ENCODE peak calls at places on chromosome 21, in five cellular contexts. One of them, this sample, is unnamed. For H3K4me1 and H3K27me3, the result is how much of the 10 kb centered on the place peaks cover.

GRCh38 chr21:26405735-26406361 is 167.2 kb downstream of the CYYR1 start:
- DNase-seq in adrenal gland: peak
- DNase-seq in H9: peak
- DNase-seq in fibroblast of lung: peak
- DNase-seq in uterus: no peak
- DNase-seq in this sample: peak

GRCh38 chr21:46092026-46092764 is 5.7 kb upstream of the COL6A2 start:
- DNase-seq in fibroblast of lung: peak
- DNase-seq in H9: no peak
- DNase-seq in adrenal gland: peak
- DNase-seq in uterus: peak
- DNase-seq in this sample: no peak

GRCh38 chr21:44521928-44522752 is 17.9 kb downstream of the KRTAP10-1 start:
- DNase-seq in uterus: peak
- DNase-seq in adrenal gland: no peak
- DNase-seq in H9: peak
- DNase-seq in fibroblast of lung: no peak
- DNase-seq in this sample: peak

GRCh38 chr21:17732306-17732705 is 86.8 kb downstream of the C21orf91 start:
- DNase-seq in uterus: no peak
- DNase-seq in adrenal gland: no peak
- DNase-seq in fibroblast of lung: peak
- DNase-seq in H9: no peak
- DNase-seq in this sample: peak

GRCh38 chr21:44914176-44914874 is 6.4 kb downstream of the ITGB2 start:
- DNase-seq in uterus: no peak
- DNase-seq in H9: no peak
- DNase-seq in adrenal gland: no peak
- DNase-seq in fibroblast of lung: no peak
- DNase-seq in this sample: no peak

GRCh38 chr21:43942201-43942600 is 69.9 kb upstream of the TRAPPC10 start:
- DNase-seq in uterus: no peak
- DNase-seq in H9: no peak
- DNase-seq in adrenal gland: no peak
- DNase-seq in fibroblast of lung: no peak
- DNase-seq in this sample: no peak

GRCh38 chr21:45572231-45572630 is 30.0 kb upstream of the SLC19A1 start:
- DNase-seq in H9: peak
- DNase-seq in fibroblast of lung: no peak
- DNase-seq in adrenal gland: peak
- DNase-seq in uterus: no peak
- DNase-seq in this sample: no peak

GRCh38 chr21:31335957-31336738 is 7.9 kb downstream of the TIAM1 start:
- DNase-seq in uterus: no peak
- DNase-seq in fibroblast of lung: peak
- DNase-seq in adrenal gland: no peak
- DNase-seq in H9: no peak
- DNase-seq in this sample: no peak

GRCh38 chr21:44952116-44952928 is 12.5 kb downstream of the SLX9 start:
- DNase-seq in adrenal gland: no peak
- DNase-seq in uterus: no peak
- DNase-seq in H9: no peak
- DNase-seq in fibroblast of lung: no peak
- DNase-seq in this sample: no peak

DNA sequence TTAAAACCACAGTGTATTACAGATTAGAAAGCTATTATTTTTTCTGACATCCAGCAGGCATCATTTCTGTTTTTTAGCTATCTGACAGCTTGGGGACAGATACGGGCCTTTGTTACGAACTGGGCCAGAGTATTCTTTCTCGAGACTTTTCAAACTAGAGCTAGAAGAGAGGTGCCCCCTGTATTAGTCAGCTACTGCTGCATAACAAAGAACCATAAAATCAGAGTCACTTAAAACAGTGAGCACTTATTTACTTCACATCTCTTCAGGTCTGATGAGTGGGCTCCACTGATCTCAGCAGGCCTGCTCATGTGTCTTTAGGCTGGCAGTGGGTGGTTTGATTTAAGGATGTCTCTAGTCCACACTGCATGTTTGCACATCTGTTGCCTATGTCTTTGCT is 67.8 kb downstream of the BACH1 start:
- DNase-seq in H9: no peak
- DNase-seq in fibroblast of lung: no peak
- DNase-seq in uterus: no peak
- DNase-seq in adrenal gland: no peak
- DNase-seq in this sample: no peak
- H3K4me1 ChIP-seq in H9: under half
- H3K4me1 ChIP-seq in fibroblast of lung: under half
- H3K4me1 ChIP-seq in uterus: under half
- H3K4me1 ChIP-seq in adrenal gland: under half
- H3K4me1 ChIP-seq in this sample: under half

GRCh38 chr21:34909492-34910292 is 139.4 kb downstream of the RUNX1 start:
- DNase-seq in adrenal gland: no peak
- DNase-seq in H9: no peak
- DNase-seq in uterus: no peak
- DNase-seq in fibroblast of lung: peak
- DNase-seq in this sample: no peak
- H3K27me3 ChIP-seq in adrenal gland: under half
- H3K27me3 ChIP-seq in H9: under half
- H3K27me3 ChIP-seq in uterus: under half
- H3K27me3 ChIP-seq in fibroblast of lung: under half
- H3K27me3 ChIP-seq in this sample: under half

GRCh38 chr21:42393443-42393950 is 2.4 kb downstream of the TMPRSS3 start:
- DNase-seq in fibroblast of lung: no peak
- DNase-seq in H9: no peak
- DNase-seq in adrenal gland: no peak
- DNase-seq in uterus: no peak
- DNase-seq in this sample: no peak
- H3K4me1 ChIP-seq in fibroblast of lung: under half
- H3K4me1 ChIP-seq in H9: under half
- H3K4me1 ChIP-seq in adrenal gland: under half
- H3K4me1 ChIP-seq in uterus: under half
- H3K4me1 ChIP-seq in this sample: under half

DNA sequence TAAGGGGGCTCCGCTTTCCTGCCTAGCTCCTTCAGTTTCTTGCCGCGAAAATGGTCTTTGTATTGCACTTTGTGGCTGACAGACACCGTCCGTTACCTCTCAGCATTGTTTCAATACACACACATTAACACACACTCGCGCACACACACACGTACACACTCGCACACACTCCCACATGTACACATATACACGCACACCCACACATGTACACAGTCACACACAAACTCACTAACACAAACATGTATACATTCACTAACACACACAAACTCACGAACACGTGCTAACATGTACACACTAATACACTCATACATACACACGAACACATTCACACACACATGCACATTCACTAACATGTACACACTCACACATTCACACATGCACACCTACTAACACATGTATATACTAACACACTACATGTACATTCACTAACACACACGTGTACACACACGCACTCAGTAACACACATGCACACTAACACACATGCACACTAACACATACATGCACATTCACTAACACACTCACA is 48.9 kb downstream of the PSMG1 start:
- DNase-seq in adrenal gland: no peak
- DNase-seq in H9: no peak
- DNase-seq in fibroblast of lung: no peak
- DNase-seq in uterus: no peak
- DNase-seq in this sample: no peak
- H3K27me3 ChIP-seq in adrenal gland: under half
- H3K27me3 ChIP-seq in H9: under half
- H3K27me3 ChIP-seq in fibroblast of lung: under half
- H3K27me3 ChIP-seq in uterus: under half
- H3K27me3 ChIP-seq in this sample: under half